ENCODE peak calls at places on chromosomes 6 and 20, in nine cellular contexts. I, B, G, M, O, Q, Y, T and A are unnamed samples.

GRCh38 chr6:39218868-39219567 is 10.3 kb downstream of the KCNK5 start:
- DNase-seq in I (no peak), Y (no peak), G (no peak), Q (no peak), M (no peak), T (no peak), B (no peak), O (no peak), A (no peak)

GRCh38 chr20:34111057-34111711 is 859 bp downstream of the EIF2S2 start:
- DNase-seq in M (no peak), T (no peak), I (peak; percentile 66), Y (no peak), B (peak; percentile 29), G (no peak), Q (no peak), O (no peak), A (no peak)

GRCh38 chr6:170129691-170130171 is 161.1 kb downstream of the DLL1 start:
- DNase-seq in T (peak; percentile 60), M (peak; percentile 82), G (no peak), B (no peak), Q (no peak), O (peak; percentile 79), I (peak; percentile 74), Y (no peak), A (no peak)

GRCh38 chr20:12594410-12595130 is 414.2 kb upstream of the SPTLC3 start:
- DNase-seq in Y (no peak), G (peak; percentile 13), Q (no peak), B (no peak), T (no peak), I (no peak), M (no peak), O (no peak), A (peak; percentile 5)

GRCh38 chr6:152271681-152272464 is 365.3 kb downstream of the SYNE1 start:
- DNase-seq in T (peak; percentile 47), Q (no peak), Y (no peak), B (no peak), I (no peak), M (no peak), G (no peak), O (peak; percentile 57), A (no peak)

GRCh38 chr20:24465730-24466129 is 3.7 kb upstream of the SYNDIG1 start:
- DNase-seq in Y (no peak), O (peak; percentile 74), T (peak; percentile 28), Q (no peak), B (no peak), I (peak; percentile 70), G (no peak), M (no peak), A (no peak)

GRCh38 chr6:130575971-130576370 is 210.2 kb downstream of the TMEM200A start:
- DNase-seq in B (no peak), Y (no peak), M (no peak), Q (no peak), T (no peak), O (no peak), G (peak; percentile 15), I (no peak), A (no peak)

GRCh38 chr20:47886454-47887041 is 101.3 kb upstream of the SULF2 start:
- DNase-seq in B (no peak), T (no peak), Q (no peak), I (no peak), M (no peak), Y (no peak), O (no peak), G (peak; percentile 88), A (no peak)

GRCh38 chr20:47686545-47686944 is 98.7 kb downstream of the SULF2 start:
- DNase-seq in T (no peak), O (no peak), Q (no peak), I (no peak), M (no peak), Y (no peak), B (peak; percentile 23), G (no peak), A (peak; percentile 81)

GRCh38 chr6:140401666-140402255 is 1027.3 kb upstream of the CITED2 start:
- DNase-seq in I (no peak), O (no peak), B (no peak), G (no peak), M (no peak), Y (no peak), T (no peak), Q (no peak), A (no peak)

GRCh38 chr20:40960521-40960956 is 68.1 kb upstream of the TOP1 start:
- DNase-seq in T (no peak), I (peak; percentile 40), G (no peak), O (no peak), Y (no peak), B (no peak), Q (no peak), M (peak; percentile 2), A (no peak)

GRCh38 chr6:135176464-135176863 is 4.6 kb upstream of the MYB start:
- DNase-seq in G (no peak), I (no peak), Q (no peak), M (no peak), Y (no peak), B (no peak), O (no peak), T (no peak), A (no peak)

GRCh38 chr20:10793741-10794140 is 119.9 kb upstream of the JAG1 start:
- DNase-seq in T (no peak), G (no peak), I (no peak), Y (no peak), Q (no peak), B (no peak), O (no peak), M (no peak), A (no peak)

GRCh38 chr20:23702021-23702420 is 13.2 kb upstream of the CST4 start:
- DNase-seq in Y (no peak), T (no peak), I (no peak), O (no peak), M (no peak), Q (no peak), G (no peak), B (no peak), A (no peak)

GRCh38 chr6:3162565-3163247 is 5.4 kb upstream of the TUBB2A start:
- DNase-seq in Q (peak; percentile 77), I (peak; percentile 90), T (peak; percentile 83), M (peak; percentile 76), B (peak; percentile 92), G (peak; percentile 80), O (peak; percentile 67), Y (peak; percentile 37), A (peak; percentile 64)
- TF ChIP-seq POLR2A in Q (peak; percentile 38), I (peak; percentile 56), T (no peak), M (no peak), B (peak; percentile 93), G (peak; percentile 66), O (no peak), Y (peak; percentile 64), A (peak; percentile 19)

GRCh38 chr20:1357921-1358671 is 29.2 kb upstream of the SDCBP2 start:
- DNase-seq in Y (no peak), M (no peak), O (peak; percentile 3), I (no peak), Q (no peak), T (no peak), B (no peak), G (no peak), A (no peak)
- TF ChIP-seq POLR2A in Y (no peak), M (no peak), O (no peak), I (no peak), Q (no peak), T (no peak), B (no peak), G (no peak), A (no peak)

DNA sequence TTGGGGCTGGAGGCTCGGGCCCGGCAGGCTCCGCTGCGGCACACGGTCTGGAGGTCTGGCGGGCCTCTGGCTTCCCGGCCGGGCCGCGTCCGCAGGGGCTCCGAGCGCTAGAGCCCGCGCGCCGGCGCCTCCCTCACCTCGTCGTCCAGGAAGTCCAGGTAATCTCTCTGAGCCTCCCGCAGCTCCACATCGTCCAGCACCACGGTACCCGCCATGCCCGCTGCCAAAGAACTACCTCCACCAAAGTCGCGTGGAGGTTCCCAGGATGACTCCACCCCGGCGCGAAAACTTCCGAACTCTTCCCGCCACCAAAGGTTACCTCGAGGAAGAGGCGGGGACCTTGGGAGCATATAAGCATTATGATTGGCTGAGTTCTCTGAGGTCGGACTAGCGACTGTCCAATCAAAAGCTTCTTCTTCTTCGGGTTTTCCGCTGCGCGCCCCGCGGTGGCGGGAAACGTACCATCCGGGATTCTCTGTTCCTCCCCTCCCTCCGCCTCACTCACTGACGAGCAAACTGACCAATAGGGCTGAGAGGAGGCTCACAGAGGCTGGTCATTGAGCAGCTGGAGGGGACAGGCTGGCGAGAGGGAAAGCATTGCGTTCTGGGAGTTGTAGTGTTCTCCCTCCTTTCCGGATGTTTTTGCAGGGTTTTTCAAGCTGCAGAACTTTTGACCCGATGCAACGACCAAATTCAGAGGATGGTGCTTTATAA is at the start of gene MCM3:
- DNase-seq in B (peak; percentile 99), O (peak; percentile 98), I (peak; percentile 99), Q (peak; percentile 79), M (peak; percentile 97), T (peak; percentile 99), Y (peak; percentile 94), G (peak; percentile 100), A (peak; percentile 91)
- TF ChIP-seq POLR2A in B (peak; percentile 90), O (no peak), I (no peak), Q (peak; percentile 78), M (no peak), T (no peak), Y (peak; percentile 46), G (peak; percentile 94), A (peak; percentile 73)

DNA sequence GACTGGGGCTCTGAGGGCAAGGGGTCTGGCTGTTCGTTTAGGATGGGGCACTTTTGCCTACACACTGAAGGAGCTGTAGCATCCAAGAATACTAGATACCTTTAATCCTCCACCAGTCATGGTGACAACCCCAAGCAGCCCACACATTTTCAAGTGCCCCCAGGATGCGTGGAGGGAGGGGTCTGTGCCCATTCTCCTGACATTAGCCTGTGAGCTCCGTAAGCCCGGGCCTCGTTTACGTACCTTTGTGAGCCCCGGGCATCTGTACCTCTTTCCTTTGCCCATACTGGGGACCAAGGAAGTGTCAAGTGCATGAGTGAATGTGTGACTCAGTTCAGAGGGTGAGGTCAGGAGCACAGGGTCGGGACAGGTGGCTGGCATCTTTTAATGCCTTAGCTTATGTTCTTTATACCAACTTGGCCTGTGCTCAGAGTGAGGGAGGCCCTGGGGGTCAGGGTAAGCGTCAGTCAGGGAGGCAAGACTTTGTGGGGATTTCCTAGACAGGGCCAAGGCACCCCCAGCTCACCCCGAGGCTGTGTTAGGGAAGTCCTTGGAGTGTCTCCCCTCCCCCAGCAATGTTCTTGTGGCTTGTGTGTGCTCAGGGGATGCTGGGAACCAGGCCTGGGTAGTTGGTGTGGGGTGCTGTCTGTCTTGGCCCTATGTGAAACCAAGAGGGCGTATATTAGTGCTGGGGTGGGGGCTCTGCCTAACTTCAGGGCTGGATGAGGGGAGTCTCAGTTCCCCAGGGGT is 12.9 kb downstream of the VEGFA start:
- DNase-seq in B (no peak), I (no peak), M (no peak), Y (no peak), Q (no peak), G (no peak), T (no peak), O (no peak), A (no peak)
- TF ChIP-seq POLR2A in B (no peak), I (no peak), M (no peak), Y (no peak), Q (no peak), G (no peak), T (no peak), O (no peak), A (no peak)

DNA sequence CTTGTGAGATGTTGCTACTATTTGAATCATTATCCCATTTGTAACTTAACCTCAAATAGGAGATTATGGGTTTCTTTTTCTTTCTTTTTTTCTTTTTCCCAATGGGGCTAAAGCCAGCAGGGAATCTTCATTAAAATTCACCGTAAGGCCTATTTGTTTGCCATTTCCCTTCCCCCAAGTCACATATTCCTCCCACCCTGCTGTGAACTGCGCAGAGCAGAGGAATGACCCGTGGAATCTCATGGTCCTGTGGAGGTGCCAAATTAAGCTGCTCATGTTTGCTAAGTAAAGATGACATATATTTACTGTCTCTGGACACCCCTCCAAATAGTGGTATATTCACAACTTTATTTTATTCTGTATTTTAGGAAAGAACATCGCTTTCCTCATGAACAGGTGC is 699.3 kb downstream of the RNF144B start:
- DNase-seq in Y (no peak), B (no peak), O (no peak), M (no peak), Q (no peak), T (no peak), G (no peak), I (no peak), A (no peak)
- TF ChIP-seq POLR2A in Y (no peak), B (no peak), O (no peak), M (no peak), Q (no peak), T (no peak), G (no peak), I (no peak), A (no peak)